ENCODE peak calls at places on chromosomes 4 and X, in four cellular contexts. Q is bronchial epithelial cell; H is activated CD4-positive, alpha-beta T cell treated with anti-CD3 and anti-CD28 coated beads for 48 hours; I is HEK293T. U is an unnamed sample.

GRCh38 chr4:2416564-2417195 is 1.8 kb downstream of the ZFYVE28 start:
- DNase-seq in I (no peak), Q (no peak), H (peak), U (peak)

GRCh38 chr4:148376151-148376550 is 66.1 kb downstream of the NR3C2 start:
- DNase-seq in H (no peak), I (no peak), Q (peak), U (no peak)

GRCh38 chr4:92303621-92304027 is at the start of gene GRID2:
- DNase-seq in I (peak), H (no peak), Q (no peak), U (peak)

GRCh38 chr4:109078724-109079123 is 223.7 kb downstream of the COL25A1 start:
- DNase-seq in Q (no peak), H (no peak), I (no peak), U (peak)

GRCh38 chrX:154490021-154490413 is 412 bp downstream of the SLC10A3 start:
- DNase-seq in Q (peak), H (peak), I (no peak), U (no peak)

GRCh38 chrX:40908026-40908425 is 172.7 kb upstream of the MED14 start:
- DNase-seq in H (no peak), I (no peak), Q (no peak), U (no peak)

GRCh38 chr4:185113340-185113739 is 29.7 kb upstream of the SLC25A4 start:
- DNase-seq in H (no peak), Q (no peak), I (no peak), U (no peak)

GRCh38 chrX:283115-283845 is 2.1 kb downstream of the PLCXD1 start:
- DNase-seq in I (peak), H (peak), Q (peak), U (peak)

GRCh38 chr4:121697626-121698025 is 846 bp upstream of the ANXA5 start:
- DNase-seq in Q (peak), I (no peak), H (no peak), U (no peak)

GRCh38 chrX:19225906-19226305 is 103.6 kb upstream of the ADGRG2 start:
- DNase-seq in H (no peak), Q (peak), I (peak), U (no peak)

GRCh38 chr4:147361726-147362125 is 119.2 kb upstream of the EDNRA start:
- DNase-seq in I (no peak), H (no peak), Q (peak), U (no peak)

GRCh38 chrX:103200951-103201529 is 13.9 kb upstream of the BEX4 start:
- DNase-seq in I (no peak), H (no peak), Q (no peak), U (no peak)

GRCh38 chr4:124386163-124386562 is 326.4 kb downstream of the ANKRD50 start:
- DNase-seq in I (no peak), H (no peak), Q (no peak), U (no peak)

GRCh38 chr4:158170691-158171455 is 2.0 kb downstream of the GASK1B start:
- DNase-seq in H (peak), Q (peak), I (no peak), U (peak)

GRCh38 chr4:6658635-6659075 is 18.2 kb downstream of the MRFAP1 start:
- DNase-seq in Q (no peak), I (no peak), H (peak), U (no peak)

GRCh38 chr4:86043755-86044592 is 315.9 kb downstream of the MAPK10 start:
- DNase-seq in H (peak), I (peak), Q (peak), U (peak)

GRCh38 chr4:136369073-136369472 is 1163.2 kb downstream of the PCDH18 start:
- DNase-seq in Q (peak), H (no peak), I (no peak), U (no peak)

U was measured in WERI-Rb-1.